ENCODE peak calls at places on chromosomes 4 and X, in four cellular contexts. M is neural progenitor cell, V is tibial artery, W is mammary epithelial cell. P is an unnamed sample.

GRCh38 chrX:42398967-42399631 is 378.9 kb downstream of the PPP1R2C start:
- DNase-seq in W (no peak), V (no peak), M (no peak), P (no peak)

GRCh38 chr4:8365951-8366350 is 74.6 kb downstream of the ACOX3 start:
- DNase-seq in M (no peak), V (no peak), W (no peak), P (no peak)

GRCh38 chrX:129695937-129696336 is 41.2 kb upstream of the APLN start:
- DNase-seq in M (no peak), V (no peak), W (no peak), P (no peak)

GRCh38 chrX:19877431-19877830 is 10.0 kb downstream of the SH3KBP1 start:
- DNase-seq in M (no peak), W (no peak), V (no peak), P (no peak)

GRCh38 chrX:111040377-111041017 is 55.5 kb upstream of the PAK3 start:
- DNase-seq in W (peak; percentile 70), V (no peak), M (no peak), P (no peak)

GRCh38 chr4:83268491-83268890 is 16.1 kb downstream of the COQ2 start:
- DNase-seq in M (no peak), W (no peak), V (no peak), P (no peak)

GRCh38 chrX:137427061-137427778 is 138.7 kb upstream of the ZIC3 start:
- DNase-seq in V (no peak), W (no peak), M (peak; percentile 59), P (no peak)

GRCh38 chrX:63350551-63350950 is 581 bp downstream of the SPIN4 start:
- DNase-seq in W (peak; percentile 29), M (peak; percentile 30), V (no peak), P (peak; percentile 12)

GRCh38 chr4:55933611-55934010 is 15.1 kb upstream of the CEP135 start:
- DNase-seq in W (no peak), V (no peak), M (no peak), P (no peak)

GRCh38 chrX:96563663-96564062 is 121.0 kb upstream of the DIAPH2 start:
- DNase-seq in W (no peak), M (no peak), V (no peak), P (no peak)

GRCh38 chr4:151218343-151218742 is 58.6 kb upstream of the PRSS48 start:
- DNase-seq in W (no peak), V (no peak), M (no peak), P (no peak)

GRCh38 chrX:7116081-7116480 is 31.4 kb upstream of the STS start:
- DNase-seq in M (no peak), V (no peak), W (no peak), P (no peak)

GRCh38 chr4:140611854-140612253 is 43.1 kb upstream of the UCP1 start:
- DNase-seq in W (peak; percentile 33), V (no peak), M (no peak), P (no peak)

GRCh38 chr4:3770323-3771166 is 4.4 kb downstream of the ADRA2C start:
- DNase-seq in W (no peak), M (no peak), V (no peak), P (no peak)

GRCh38 chr4:61079427-61079826 is 120.7 kb upstream of the ADGRL3 start:
- DNase-seq in M (no peak), V (no peak), W (peak; percentile 63), P (no peak)

GRCh38 chrX:47366051-47366722 is 4.2 kb upstream of the ZNF157 start:
- DNase-seq in M (peak; percentile 79), V (peak; percentile 68), W (peak; percentile 72), P (peak; percentile 46)

DNA sequence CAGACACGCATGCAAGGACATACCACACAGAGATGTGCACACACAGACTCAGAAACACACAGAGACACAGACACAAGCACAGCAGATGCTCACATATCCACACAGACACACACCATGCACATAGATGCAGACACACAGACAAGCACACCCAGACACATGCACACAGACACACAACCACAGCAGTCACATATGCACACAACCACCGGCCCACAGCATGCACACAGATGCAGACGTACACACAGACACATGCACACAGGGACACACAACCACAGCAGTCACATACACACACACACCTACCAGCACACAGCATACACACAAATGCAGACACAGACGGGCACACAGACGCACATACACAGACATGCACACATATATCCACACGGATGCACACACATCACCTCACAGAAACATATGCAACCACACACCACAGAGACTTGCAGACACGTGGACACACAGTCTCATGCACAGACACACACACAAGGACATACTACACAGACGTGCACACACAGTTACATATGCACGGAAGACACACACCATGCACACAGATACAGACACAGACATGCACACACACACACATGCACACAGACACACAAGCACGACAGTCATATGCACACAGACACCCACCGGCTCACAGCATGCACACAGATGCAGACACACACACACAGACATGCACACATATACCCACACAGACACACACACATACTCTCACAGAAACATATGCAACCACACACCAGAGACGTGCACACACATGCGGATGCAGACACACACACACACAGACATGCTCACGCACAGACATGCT is 25.2 kb upstream of the SLC25A6 start:
- DNase-seq in V (peak; percentile 23), W (no peak), M (no peak), P (no peak)
- H3K36me3 ChIP-seq in V (peaks cover 78% of the 10 kb centered on the region), W (peaks cover 2% of the 10 kb centered on the region), M (peaks cover 7% of the 10 kb centered on the region), P (no peaks in the 10 kb centered on the region)

GRCh38 chr4:40843696-40844095 is 93.9 kb downstream of the NSUN7 start:
- DNase-seq in M (peak; percentile 28), V (peak; percentile 25), W (no peak), P (no peak)
- TF ChIP-seq CTCF in M (peak; percentile 49), V (no peak), W (no peak), P (no peak)

GRCh38 chrX:45769919-45770582 is 569.4 kb upstream of the DIPK2B start:
- DNase-seq in W (peak; percentile 86), V (peak; percentile 87), M (peak; percentile 26), P (peak; percentile 69)
- H3K36me3 ChIP-seq in W (peaks cover 14% of the 10 kb centered on the region), V (no peaks in the 10 kb centered on the region), M (no peaks in the 10 kb centered on the region), P (no peaks in the 10 kb centered on the region)

GRCh38 chrX:109475174-109475891 is 6.6 kb downstream of the GUCY2F start:
- DNase-seq in M (peak; percentile 91), V (no peak), W (peak; percentile 27), P (no peak)

GRCh38 chrX:109472939-109473713 is 8.8 kb downstream of the GUCY2F start:
- DNase-seq in V (no peak), M (peak; percentile 85), W (peak; percentile 51), P (peak; percentile 2)
- TF ChIP-seq CTCF in V (no peak), M (peak; percentile 76), W (peak; percentile 3), P (no peak)

DNA sequence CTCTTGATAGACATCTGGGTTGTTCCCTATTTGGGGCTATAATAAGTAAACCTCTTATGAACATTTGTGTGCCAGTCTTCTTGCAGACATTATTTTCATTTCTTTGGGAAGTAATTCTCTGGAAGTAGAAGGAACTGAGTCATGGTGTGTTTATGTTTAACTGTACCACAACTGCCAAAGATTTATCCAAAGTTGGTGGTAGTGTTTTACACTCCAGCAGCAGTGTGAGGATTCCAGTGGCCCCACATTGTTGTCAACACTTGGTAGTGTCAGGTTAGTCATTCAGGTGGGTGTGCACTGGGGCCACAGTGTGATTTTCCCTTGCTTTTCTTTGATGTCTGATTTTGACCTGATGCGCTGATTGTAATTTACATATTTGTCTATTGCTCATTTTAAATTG is 5.0 kb upstream of the UVSSA start:
- DNase-seq in W (no peak), V (no peak), M (no peak), P (no peak)
- H3K36me3 ChIP-seq in W (peaks cover 25% of the 10 kb centered on the region), V (peaks cover 49% of the 10 kb centered on the region), M (no peaks in the 10 kb centered on the region), P (peaks cover 46% of the 10 kb centered on the region)

DNA sequence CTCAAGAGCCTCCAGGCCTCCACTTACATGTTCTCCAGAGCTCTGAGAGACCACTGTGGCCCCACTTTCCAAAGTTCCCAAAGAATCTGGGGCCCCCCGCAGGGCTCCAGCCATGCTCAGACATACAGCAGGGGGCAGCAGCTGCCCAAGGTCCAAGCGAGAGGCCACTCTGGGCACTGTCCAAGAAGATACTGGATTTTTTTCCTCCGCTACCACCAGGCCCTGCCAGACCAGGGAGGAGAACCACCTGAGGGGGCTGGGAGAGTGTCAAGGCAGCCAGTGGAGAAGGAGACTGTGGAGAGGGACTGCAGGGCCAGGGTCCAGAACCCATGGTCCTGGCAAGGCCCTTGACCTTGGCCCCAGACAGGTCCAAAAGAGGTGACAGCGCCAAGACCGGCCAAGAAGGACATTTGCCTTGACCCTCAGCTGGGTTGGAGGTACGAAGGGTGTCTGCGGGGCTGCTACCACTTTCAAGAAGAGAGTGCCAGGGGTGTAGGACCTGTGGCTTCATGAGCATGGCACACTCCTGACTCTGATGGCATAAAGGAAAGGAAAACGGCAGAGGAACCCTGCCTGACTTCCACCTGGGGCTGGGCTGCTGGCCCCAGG is 5.3 kb downstream of the EMD start:
- DNase-seq in W (no peak), M (peak; percentile 32), V (no peak), P (no peak)
- TF ChIP-seq CTCF in W (peak; percentile 6), M (peak; percentile 30), V (peak; percentile 13), P (peak; percentile 45)

GRCh38 chr4:99043346-99043745 is 45.2 kb downstream of the ADH5 start:
- DNase-seq in M (no peak), W (no peak), V (no peak), P (no peak)
- H3K36me3 ChIP-seq in M (peaks cover 3% of the 10 kb centered on the region), W (peaks cover 7% of the 10 kb centered on the region), V (peaks cover 45% of the 10 kb centered on the region), P (peaks cover 57% of the 10 kb centered on the region)

GRCh38 chr4:168995537-168996295 is 14.3 kb downstream of the CBR4 start:
- DNase-seq in V (no peak), W (peak; percentile 19), M (peak; percentile 21), P (no peak)
- TF ChIP-seq CTCF in V (peak; percentile 12), W (no peak), M (peak; percentile 40), P (peak; percentile 46)

GRCh38 chr4:77040265-77040664 is 35.5 kb downstream of the CCNI start:
- DNase-seq in V (no peak), W (peak; percentile 60), M (no peak), P (no peak)
- H3K36me3 ChIP-seq in V (peaks cover 8% of the 10 kb centered on the region), W (peaks cover 6% of the 10 kb centered on the region), M (no peaks in the 10 kb centered on the region), P (no peaks in the 10 kb centered on the region)

DNA sequence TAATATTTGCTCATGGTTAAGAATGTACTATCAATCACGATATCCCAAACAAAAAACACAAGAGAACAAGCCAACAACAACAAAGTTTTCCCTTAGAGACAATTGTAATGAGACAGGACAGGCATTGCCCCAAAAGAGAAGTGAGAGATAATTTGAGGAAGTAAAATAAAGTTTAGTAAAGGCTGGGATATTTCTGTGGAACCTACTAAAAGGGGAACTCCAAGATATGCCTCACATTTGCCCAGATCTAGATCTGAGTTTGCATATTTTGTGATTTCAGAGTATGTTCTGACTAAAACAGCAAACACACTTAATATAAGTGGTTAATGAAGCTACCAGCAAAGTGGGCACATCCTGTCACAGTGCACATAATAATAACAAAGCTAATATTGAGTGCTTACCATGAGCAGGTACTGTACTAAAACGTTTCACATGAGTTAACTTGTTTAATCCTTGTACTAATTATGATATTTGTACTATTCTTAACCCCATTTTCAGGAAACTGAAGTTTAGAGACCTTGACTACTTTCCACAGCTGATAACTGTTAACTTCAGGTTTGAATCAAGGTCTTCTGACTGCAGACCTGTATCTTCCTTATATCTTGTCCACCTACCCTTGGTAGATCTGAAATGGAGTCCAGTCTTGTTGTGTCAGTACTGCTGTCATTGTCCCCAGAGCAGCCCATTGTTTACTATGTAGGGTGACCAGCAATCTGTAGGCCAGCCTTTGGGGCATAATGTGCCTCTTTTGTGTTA is 26.0 kb upstream of the BMP2K start:
- DNase-seq in M (no peak), V (no peak), W (no peak), P (no peak)
- TF ChIP-seq CTCF in M (no peak), V (no peak), W (no peak), P (no peak)

P was measured in heart right ventricle.